ENCODE peak calls at places on chromosome 3, in eight cellular contexts. One of them, this sample, is unnamed.

GRCh38 chr3:178352300-178353021 is 183.8 kb upstream of the KCNMB2 start:
- DNase-seq in T-cell: no peak
- DNase-seq in stimulated activated CD4-positive, alpha-beta T cell treated with anti-CD3 and anti-CD28 coated beads, Interleukin-4, amount 100 ng/mL, for 1 hour: no peak
- DNase-seq in hippocampal formation: no peak
- DNase-seq in occipital lobe: no peak
- DNase-seq in GM06990: no peak
- DNase-seq in dorsolateral prefrontal cortex: no peak
- DNase-seq in left lung: no peak
- DNase-seq in this sample: no peak

GRCh38 chr3:25532763-25533162 is 104.7 kb downstream of the RARB start:
- DNase-seq in T-cell: no peak
- DNase-seq in stimulated activated CD4-positive, alpha-beta T cell treated with anti-CD3 and anti-CD28 coated beads, Interleukin-4, amount 100 ng/mL, for 1 hour: peak
- DNase-seq in hippocampal formation: no peak
- DNase-seq in occipital lobe: no peak
- DNase-seq in GM06990: no peak
- DNase-seq in dorsolateral prefrontal cortex: no peak
- DNase-seq in left lung: no peak
- DNase-seq in this sample: no peak

GRCh38 chr3:113773381-113773780 is 26.5 kb downstream of the ATP6V1A start:
- DNase-seq in T-cell: no peak
- DNase-seq in stimulated activated CD4-positive, alpha-beta T cell treated with anti-CD3 and anti-CD28 coated beads, Interleukin-4, amount 100 ng/mL, for 1 hour: no peak
- DNase-seq in hippocampal formation: no peak
- DNase-seq in occipital lobe: no peak
- DNase-seq in GM06990: no peak
- DNase-seq in dorsolateral prefrontal cortex: no peak
- DNase-seq in left lung: no peak
- DNase-seq in this sample: no peak

GRCh38 chr3:9422712-9423424 is 25.5 kb downstream of the SETD5 start:
- DNase-seq in T-cell: no peak
- DNase-seq in stimulated activated CD4-positive, alpha-beta T cell treated with anti-CD3 and anti-CD28 coated beads, Interleukin-4, amount 100 ng/mL, for 1 hour: no peak
- DNase-seq in hippocampal formation: peak
- DNase-seq in occipital lobe: peak
- DNase-seq in GM06990: no peak
- DNase-seq in dorsolateral prefrontal cortex: peak
- DNase-seq in left lung: no peak
- DNase-seq in this sample: peak

GRCh38 chr3:124318650-124319049 is 326.7 kb upstream of the ROPN1 start:
- DNase-seq in T-cell: no peak
- DNase-seq in stimulated activated CD4-positive, alpha-beta T cell treated with anti-CD3 and anti-CD28 coated beads, Interleukin-4, amount 100 ng/mL, for 1 hour: no peak
- DNase-seq in hippocampal formation: no peak
- DNase-seq in occipital lobe: no peak
- DNase-seq in GM06990: no peak
- DNase-seq in dorsolateral prefrontal cortex: no peak
- DNase-seq in left lung: no peak
- DNase-seq in this sample: no peak

GRCh38 chr3:122929188-122929465 is 98.4 kb downstream of the SEMA5B start:
- DNase-seq in T-cell: no peak
- DNase-seq in stimulated activated CD4-positive, alpha-beta T cell treated with anti-CD3 and anti-CD28 coated beads, Interleukin-4, amount 100 ng/mL, for 1 hour: no peak
- DNase-seq in hippocampal formation: no peak
- DNase-seq in occipital lobe: no peak
- DNase-seq in GM06990: no peak
- DNase-seq in dorsolateral prefrontal cortex: no peak
- DNase-seq in left lung: no peak
- DNase-seq in this sample: no peak

GRCh38 chr3:33994568-33994967 is 196.1 kb downstream of the PDCD6IP start:
- DNase-seq in T-cell: no peak
- DNase-seq in stimulated activated CD4-positive, alpha-beta T cell treated with anti-CD3 and anti-CD28 coated beads, Interleukin-4, amount 100 ng/mL, for 1 hour: no peak
- DNase-seq in hippocampal formation: no peak
- DNase-seq in occipital lobe: no peak
- DNase-seq in GM06990: no peak
- DNase-seq in dorsolateral prefrontal cortex: no peak
- DNase-seq in left lung: no peak
- DNase-seq in this sample: no peak

GRCh38 chr3:38717603-38718240 is 68.2 kb upstream of the SCN5A start:
- DNase-seq in T-cell: no peak
- DNase-seq in stimulated activated CD4-positive, alpha-beta T cell treated with anti-CD3 and anti-CD28 coated beads, Interleukin-4, amount 100 ng/mL, for 1 hour: no peak
- DNase-seq in hippocampal formation: peak
- DNase-seq in occipital lobe: peak
- DNase-seq in GM06990: no peak
- DNase-seq in dorsolateral prefrontal cortex: peak
- DNase-seq in left lung: no peak
- DNase-seq in this sample: no peak

GRCh38 chr3:72078661-72079368 is 293.9 kb upstream of the PROK2 start:
- DNase-seq in T-cell: no peak
- DNase-seq in stimulated activated CD4-positive, alpha-beta T cell treated with anti-CD3 and anti-CD28 coated beads, Interleukin-4, amount 100 ng/mL, for 1 hour: no peak
- DNase-seq in hippocampal formation: no peak
- DNase-seq in occipital lobe: no peak
- DNase-seq in GM06990: no peak
- DNase-seq in dorsolateral prefrontal cortex: no peak
- DNase-seq in left lung: no peak
- DNase-seq in this sample: no peak

GRCh38 chr3:76044601-76045600 is 259.6 kb upstream of the ZNF717 start:
- DNase-seq in T-cell: no peak
- DNase-seq in stimulated activated CD4-positive, alpha-beta T cell treated with anti-CD3 and anti-CD28 coated beads, Interleukin-4, amount 100 ng/mL, for 1 hour: no peak
- DNase-seq in hippocampal formation: peak
- DNase-seq in occipital lobe: no peak
- DNase-seq in GM06990: no peak
- DNase-seq in dorsolateral prefrontal cortex: no peak
- DNase-seq in left lung: no peak
- DNase-seq in this sample: no peak

GRCh38 chr3:31980530-31981205 is 394 bp downstream of the OSBPL10 start:
- DNase-seq in T-cell: no peak
- DNase-seq in stimulated activated CD4-positive, alpha-beta T cell treated with anti-CD3 and anti-CD28 coated beads, Interleukin-4, amount 100 ng/mL, for 1 hour: peak
- DNase-seq in hippocampal formation: no peak
- DNase-seq in occipital lobe: peak
- DNase-seq in GM06990: peak
- DNase-seq in dorsolateral prefrontal cortex: peak
- DNase-seq in left lung: peak
- DNase-seq in this sample: no peak

GRCh38 chr3:150830094-150830681 is 67.2 kb upstream of the SIAH2 start:
- DNase-seq in T-cell: peak
- DNase-seq in stimulated activated CD4-positive, alpha-beta T cell treated with anti-CD3 and anti-CD28 coated beads, Interleukin-4, amount 100 ng/mL, for 1 hour: peak
- DNase-seq in hippocampal formation: no peak
- DNase-seq in occipital lobe: no peak
- DNase-seq in GM06990: no peak
- DNase-seq in dorsolateral prefrontal cortex: no peak
- DNase-seq in left lung: no peak
- DNase-seq in this sample: no peak

GRCh38 chr3:3881050-3881449 is 81.8 kb downstream of the LRRN1 start:
- DNase-seq in T-cell: no peak
- DNase-seq in stimulated activated CD4-positive, alpha-beta T cell treated with anti-CD3 and anti-CD28 coated beads, Interleukin-4, amount 100 ng/mL, for 1 hour: no peak
- DNase-seq in hippocampal formation: no peak
- DNase-seq in occipital lobe: no peak
- DNase-seq in GM06990: no peak
- DNase-seq in dorsolateral prefrontal cortex: no peak
- DNase-seq in left lung: no peak
- DNase-seq in this sample: no peak

GRCh38 chr3:28761380-28761779 is 412.8 kb upstream of the AZI2 start:
- DNase-seq in T-cell: no peak
- DNase-seq in stimulated activated CD4-positive, alpha-beta T cell treated with anti-CD3 and anti-CD28 coated beads, Interleukin-4, amount 100 ng/mL, for 1 hour: no peak
- DNase-seq in hippocampal formation: no peak
- DNase-seq in occipital lobe: no peak
- DNase-seq in GM06990: no peak
- DNase-seq in dorsolateral prefrontal cortex: no peak
- DNase-seq in left lung: no peak
- DNase-seq in this sample: no peak

GRCh38 chr3:177150970-177151627 is 46.2 kb downstream of the TBL1XR1 start:
- DNase-seq in T-cell: no peak
- DNase-seq in stimulated activated CD4-positive, alpha-beta T cell treated with anti-CD3 and anti-CD28 coated beads, Interleukin-4, amount 100 ng/mL, for 1 hour: no peak
- DNase-seq in hippocampal formation: no peak
- DNase-seq in occipital lobe: no peak
- DNase-seq in GM06990: peak
- DNase-seq in dorsolateral prefrontal cortex: no peak
- DNase-seq in left lung: no peak
- DNase-seq in this sample: no peak

GRCh38 chr3:165457096-165457495 is 260.9 kb upstream of the SLITRK3 start:
- DNase-seq in T-cell: no peak
- DNase-seq in stimulated activated CD4-positive, alpha-beta T cell treated with anti-CD3 and anti-CD28 coated beads, Interleukin-4, amount 100 ng/mL, for 1 hour: no peak
- DNase-seq in hippocampal formation: no peak
- DNase-seq in occipital lobe: no peak
- DNase-seq in GM06990: no peak
- DNase-seq in dorsolateral prefrontal cortex: no peak
- DNase-seq in left lung: no peak
- DNase-seq in this sample: no peak

GRCh38 chr3:21542656-21543379 is 208.2 kb downstream of the ZNF385D start:
- DNase-seq in T-cell: no peak
- DNase-seq in stimulated activated CD4-positive, alpha-beta T cell treated with anti-CD3 and anti-CD28 coated beads, Interleukin-4, amount 100 ng/mL, for 1 hour: no peak
- DNase-seq in hippocampal formation: no peak
- DNase-seq in occipital lobe: no peak
- DNase-seq in GM06990: no peak
- DNase-seq in dorsolateral prefrontal cortex: no peak
- DNase-seq in left lung: peak
- DNase-seq in this sample: no peak

GRCh38 chr3:132488136-132488535 is 70.8 kb downstream of the DNAJC13 start:
- DNase-seq in T-cell: no peak
- DNase-seq in stimulated activated CD4-positive, alpha-beta T cell treated with anti-CD3 and anti-CD28 coated beads, Interleukin-4, amount 100 ng/mL, for 1 hour: no peak
- DNase-seq in hippocampal formation: no peak
- DNase-seq in occipital lobe: no peak
- DNase-seq in GM06990: no peak
- DNase-seq in dorsolateral prefrontal cortex: no peak
- DNase-seq in left lung: no peak
- DNase-seq in this sample: no peak

GRCh38 chr3:171874879-171875278 is 31.7 kb downstream of the TMEM212 start:
- DNase-seq in T-cell: no peak
- DNase-seq in stimulated activated CD4-positive, alpha-beta T cell treated with anti-CD3 and anti-CD28 coated beads, Interleukin-4, amount 100 ng/mL, for 1 hour: no peak
- DNase-seq in hippocampal formation: no peak
- DNase-seq in occipital lobe: no peak
- DNase-seq in GM06990: no peak
- DNase-seq in dorsolateral prefrontal cortex: no peak
- DNase-seq in left lung: no peak
- DNase-seq in this sample: no peak

GRCh38 chr3:123392871-123393620 is 55.8 kb downstream of the ADCY5 start:
- DNase-seq in T-cell: no peak
- DNase-seq in stimulated activated CD4-positive, alpha-beta T cell treated with anti-CD3 and anti-CD28 coated beads, Interleukin-4, amount 100 ng/mL, for 1 hour: no peak
- DNase-seq in hippocampal formation: no peak
- DNase-seq in occipital lobe: no peak
- DNase-seq in GM06990: no peak
- DNase-seq in dorsolateral prefrontal cortex: no peak
- DNase-seq in left lung: no peak
- DNase-seq in this sample: no peak

GRCh38 chr3:52246728-52247454 is 1.3 kb downstream of the PPM1M start:
- DNase-seq in T-cell: no peak
- DNase-seq in stimulated activated CD4-positive, alpha-beta T cell treated with anti-CD3 and anti-CD28 coated beads, Interleukin-4, amount 100 ng/mL, for 1 hour: no peak
- DNase-seq in hippocampal formation: no peak
- DNase-seq in occipital lobe: no peak
- DNase-seq in GM06990: no peak
- DNase-seq in dorsolateral prefrontal cortex: no peak
- DNase-seq in left lung: peak
- DNase-seq in this sample: no peak

GRCh38 chr3:27171113-27171512 is 198.1 kb downstream of the NEK10 start:
- DNase-seq in T-cell: no peak
- DNase-seq in stimulated activated CD4-positive, alpha-beta T cell treated with anti-CD3 and anti-CD28 coated beads, Interleukin-4, amount 100 ng/mL, for 1 hour: no peak
- DNase-seq in hippocampal formation: no peak
- DNase-seq in occipital lobe: no peak
- DNase-seq in GM06990: peak
- DNase-seq in dorsolateral prefrontal cortex: no peak
- DNase-seq in left lung: no peak
- DNase-seq in this sample: no peak

GRCh38 chr3:42880183-42880582 is 4.5 kb upstream of the CYP8B1 start:
- DNase-seq in T-cell: no peak
- DNase-seq in stimulated activated CD4-positive, alpha-beta T cell treated with anti-CD3 and anti-CD28 coated beads, Interleukin-4, amount 100 ng/mL, for 1 hour: no peak
- DNase-seq in hippocampal formation: no peak
- DNase-seq in occipital lobe: no peak
- DNase-seq in GM06990: no peak
- DNase-seq in dorsolateral prefrontal cortex: no peak
- DNase-seq in left lung: no peak
- DNase-seq in this sample: no peak

GRCh38 chr3:86982883-86983282 is 8.1 kb downstream of the VGLL3 start:
- DNase-seq in T-cell: no peak
- DNase-seq in stimulated activated CD4-positive, alpha-beta T cell treated with anti-CD3 and anti-CD28 coated beads, Interleukin-4, amount 100 ng/mL, for 1 hour: no peak
- DNase-seq in hippocampal formation: no peak
- DNase-seq in occipital lobe: no peak
- DNase-seq in GM06990: no peak
- DNase-seq in dorsolateral prefrontal cortex: no peak
- DNase-seq in left lung: no peak
- DNase-seq in this sample: no peak

GRCh38 chr3:71652786-71653419 is 69.4 kb upstream of the FOXP1 start:
- DNase-seq in T-cell: no peak
- DNase-seq in stimulated activated CD4-positive, alpha-beta T cell treated with anti-CD3 and anti-CD28 coated beads, Interleukin-4, amount 100 ng/mL, for 1 hour: peak
- DNase-seq in hippocampal formation: peak
- DNase-seq in occipital lobe: no peak
- DNase-seq in GM06990: no peak
- DNase-seq in dorsolateral prefrontal cortex: peak
- DNase-seq in left lung: no peak
- DNase-seq in this sample: no peak

GRCh38 chr3:140343709-140344417 is 334.0 kb upstream of the TRIM42 start:
- DNase-seq in T-cell: no peak
- DNase-seq in stimulated activated CD4-positive, alpha-beta T cell treated with anti-CD3 and anti-CD28 coated beads, Interleukin-4, amount 100 ng/mL, for 1 hour: no peak
- DNase-seq in hippocampal formation: no peak
- DNase-seq in occipital lobe: no peak
- DNase-seq in GM06990: no peak
- DNase-seq in dorsolateral prefrontal cortex: no peak
- DNase-seq in left lung: no peak
- DNase-seq in this sample: no peak

GRCh38 chr3:184450542-184450941 is 70.7 kb downstream of the CHRD start:
- DNase-seq in T-cell: no peak
- DNase-seq in stimulated activated CD4-positive, alpha-beta T cell treated with anti-CD3 and anti-CD28 coated beads, Interleukin-4, amount 100 ng/mL, for 1 hour: no peak
- DNase-seq in hippocampal formation: no peak
- DNase-seq in occipital lobe: no peak
- DNase-seq in GM06990: no peak
- DNase-seq in dorsolateral prefrontal cortex: no peak
- DNase-seq in left lung: no peak
- DNase-seq in this sample: no peak

GRCh38 chr3:137709011-137709601 is 55.0 kb upstream of the SOX14 start:
- DNase-seq in T-cell: no peak
- DNase-seq in stimulated activated CD4-positive, alpha-beta T cell treated with anti-CD3 and anti-CD28 coated beads, Interleukin-4, amount 100 ng/mL, for 1 hour: no peak
- DNase-seq in hippocampal formation: no peak
- DNase-seq in occipital lobe: no peak
- DNase-seq in GM06990: no peak
- DNase-seq in dorsolateral prefrontal cortex: no peak
- DNase-seq in left lung: no peak
- DNase-seq in this sample: no peak

GRCh38 chr3:171163724-171164465 is 137.4 kb upstream of the SLC2A2 start:
- DNase-seq in T-cell: no peak
- DNase-seq in stimulated activated CD4-positive, alpha-beta T cell treated with anti-CD3 and anti-CD28 coated beads, Interleukin-4, amount 100 ng/mL, for 1 hour: no peak
- DNase-seq in hippocampal formation: no peak
- DNase-seq in occipital lobe: no peak
- DNase-seq in GM06990: no peak
- DNase-seq in dorsolateral prefrontal cortex: no peak
- DNase-seq in left lung: no peak
- DNase-seq in this sample: no peak

GRCh38 chr3:160400631-160401150 is 1.2 kb downstream of the SMC4 start:
- DNase-seq in T-cell: no peak
- DNase-seq in stimulated activated CD4-positive, alpha-beta T cell treated with anti-CD3 and anti-CD28 coated beads, Interleukin-4, amount 100 ng/mL, for 1 hour: peak
- DNase-seq in hippocampal formation: no peak
- DNase-seq in occipital lobe: no peak
- DNase-seq in GM06990: peak
- DNase-seq in dorsolateral prefrontal cortex: no peak
- DNase-seq in left lung: peak
- DNase-seq in this sample: no peak

GRCh38 chr3:31356941-31357340 is 175.8 kb upstream of the STT3B start:
- DNase-seq in T-cell: no peak
- DNase-seq in stimulated activated CD4-positive, alpha-beta T cell treated with anti-CD3 and anti-CD28 coated beads, Interleukin-4, amount 100 ng/mL, for 1 hour: no peak
- DNase-seq in hippocampal formation: no peak
- DNase-seq in occipital lobe: no peak
- DNase-seq in GM06990: no peak
- DNase-seq in dorsolateral prefrontal cortex: no peak
- DNase-seq in left lung: peak
- DNase-seq in this sample: no peak

GRCh38 chr3:116005404-116005803 is 382.1 kb downstream of the GAP43 start:
- DNase-seq in T-cell: no peak
- DNase-seq in stimulated activated CD4-positive, alpha-beta T cell treated with anti-CD3 and anti-CD28 coated beads, Interleukin-4, amount 100 ng/mL, for 1 hour: no peak
- DNase-seq in hippocampal formation: no peak
- DNase-seq in occipital lobe: peak
- DNase-seq in GM06990: no peak
- DNase-seq in dorsolateral prefrontal cortex: no peak
- DNase-seq in left lung: no peak
- DNase-seq in this sample: no peak

GRCh38 chr3:136162322-136162721 is 33.8 kb downstream of the MSL2 start:
- DNase-seq in T-cell: no peak
- DNase-seq in stimulated activated CD4-positive, alpha-beta T cell treated with anti-CD3 and anti-CD28 coated beads, Interleukin-4, amount 100 ng/mL, for 1 hour: no peak
- DNase-seq in hippocampal formation: no peak
- DNase-seq in occipital lobe: no peak
- DNase-seq in GM06990: no peak
- DNase-seq in dorsolateral prefrontal cortex: no peak
- DNase-seq in left lung: no peak
- DNase-seq in this sample: no peak

GRCh38 chr3:67461667-67462142 is 192.7 kb downstream of the SUCLG2 start:
- DNase-seq in T-cell: no peak
- DNase-seq in stimulated activated CD4-positive, alpha-beta T cell treated with anti-CD3 and anti-CD28 coated beads, Interleukin-4, amount 100 ng/mL, for 1 hour: no peak
- DNase-seq in hippocampal formation: no peak
- DNase-seq in occipital lobe: no peak
- DNase-seq in GM06990: no peak
- DNase-seq in dorsolateral prefrontal cortex: no peak
- DNase-seq in left lung: no peak
- DNase-seq in this sample: no peak

This sample was measured in cerebellar nuclear complex.